ENCODE peak calls at places on chromosomes 12 and 14, in four cellular contexts. One of them, this sample, is unnamed.
A peak's percentile ranks its signal among the peaks of the same experiment; 100 is the strongest.

GRCh38 chr12:20028033-20028432 is 340.3 kb upstream of the PDE3A start:
- DNase-seq in head of caudate nucleus: no peak
- DNase-seq in stimulated activated CD4-positive, alpha-beta T cell treated with anti-CD3 and anti-CD28 coated beads, Interleukin-1b, Interleukin-23, amount 100 ng/mL, for 48 hours: no peak
- DNase-seq in effector memory CD8-positive, alpha-beta T cell: no peak
- DNase-seq in this sample: peak; percentile 35

GRCh38 chr14:91380610-91381371 is 36.8 kb downstream of the CCDC88C start:
- DNase-seq in head of caudate nucleus: no peak
- DNase-seq in stimulated activated CD4-positive, alpha-beta T cell treated with anti-CD3 and anti-CD28 coated beads, Interleukin-1b, Interleukin-23, amount 100 ng/mL, for 48 hours: no peak
- DNase-seq in effector memory CD8-positive, alpha-beta T cell: no peak
- DNase-seq in this sample: peak; percentile 87

GRCh38 chr14:71183856-71184255 is 276.6 kb downstream of the PCNX1 start:
- DNase-seq in head of caudate nucleus: no peak
- DNase-seq in stimulated activated CD4-positive, alpha-beta T cell treated with anti-CD3 and anti-CD28 coated beads, Interleukin-1b, Interleukin-23, amount 100 ng/mL, for 48 hours: no peak
- DNase-seq in effector memory CD8-positive, alpha-beta T cell: no peak
- DNase-seq in this sample: no peak

GRCh38 chr14:79564371-79564770 is 646.9 kb downstream of the DIO2 start:
- DNase-seq in head of caudate nucleus: no peak
- DNase-seq in stimulated activated CD4-positive, alpha-beta T cell treated with anti-CD3 and anti-CD28 coated beads, Interleukin-1b, Interleukin-23, amount 100 ng/mL, for 48 hours: no peak
- DNase-seq in effector memory CD8-positive, alpha-beta T cell: no peak
- DNase-seq in this sample: no peak

GRCh38 chr12:56998981-56999380 is 7.4 kb downstream of the ZBTB39 start:
- DNase-seq in head of caudate nucleus: no peak
- DNase-seq in stimulated activated CD4-positive, alpha-beta T cell treated with anti-CD3 and anti-CD28 coated beads, Interleukin-1b, Interleukin-23, amount 100 ng/mL, for 48 hours: peak; percentile 59
- DNase-seq in effector memory CD8-positive, alpha-beta T cell: no peak
- DNase-seq in this sample: no peak

GRCh38 chr14:105385322-105385637 is 13.1 kb upstream of the TEX22 start:
- DNase-seq in head of caudate nucleus: no peak
- DNase-seq in stimulated activated CD4-positive, alpha-beta T cell treated with anti-CD3 and anti-CD28 coated beads, Interleukin-1b, Interleukin-23, amount 100 ng/mL, for 48 hours: no peak
- DNase-seq in effector memory CD8-positive, alpha-beta T cell: no peak
- DNase-seq in this sample: no peak

GRCh38 chr12:119334459-119335170 is at the start of gene CCDC60:
- DNase-seq in head of caudate nucleus: peak; percentile 10
- DNase-seq in stimulated activated CD4-positive, alpha-beta T cell treated with anti-CD3 and anti-CD28 coated beads, Interleukin-1b, Interleukin-23, amount 100 ng/mL, for 48 hours: no peak
- DNase-seq in effector memory CD8-positive, alpha-beta T cell: no peak
- DNase-seq in this sample: no peak

GRCh38 chr14:75497191-75497590 is 25.1 kb upstream of the BATF start:
- DNase-seq in head of caudate nucleus: no peak
- DNase-seq in stimulated activated CD4-positive, alpha-beta T cell treated with anti-CD3 and anti-CD28 coated beads, Interleukin-1b, Interleukin-23, amount 100 ng/mL, for 48 hours: peak; percentile 59
- DNase-seq in effector memory CD8-positive, alpha-beta T cell: no peak
- DNase-seq in this sample: peak; percentile 73

GRCh38 chr12:7972734-7973488 is 36.9 kb upstream of the SLC2A3 start:
- DNase-seq in head of caudate nucleus: no peak
- DNase-seq in stimulated activated CD4-positive, alpha-beta T cell treated with anti-CD3 and anti-CD28 coated beads, Interleukin-1b, Interleukin-23, amount 100 ng/mL, for 48 hours: no peak
- DNase-seq in effector memory CD8-positive, alpha-beta T cell: no peak
- DNase-seq in this sample: no peak

GRCh38 chr12:120453977-120454376 is 7.7 kb downstream of the GATC start:
- DNase-seq in head of caudate nucleus: no peak
- DNase-seq in stimulated activated CD4-positive, alpha-beta T cell treated with anti-CD3 and anti-CD28 coated beads, Interleukin-1b, Interleukin-23, amount 100 ng/mL, for 48 hours: peak; percentile 35
- DNase-seq in effector memory CD8-positive, alpha-beta T cell: no peak
- DNase-seq in this sample: peak; percentile 46

GRCh38 chr12:92457458-92458195 is 245.2 kb upstream of the PLEKHG7 start:
- DNase-seq in head of caudate nucleus: no peak
- DNase-seq in stimulated activated CD4-positive, alpha-beta T cell treated with anti-CD3 and anti-CD28 coated beads, Interleukin-1b, Interleukin-23, amount 100 ng/mL, for 48 hours: no peak
- DNase-seq in effector memory CD8-positive, alpha-beta T cell: no peak
- DNase-seq in this sample: no peak

GRCh38 chr14:82366803-82367202 is 833.1 kb upstream of the SEL1L start:
- DNase-seq in head of caudate nucleus: no peak
- DNase-seq in stimulated activated CD4-positive, alpha-beta T cell treated with anti-CD3 and anti-CD28 coated beads, Interleukin-1b, Interleukin-23, amount 100 ng/mL, for 48 hours: no peak
- DNase-seq in effector memory CD8-positive, alpha-beta T cell: no peak
- DNase-seq in this sample: no peak

GRCh38 chr12:31591308-31591901 is 469 bp upstream of the DENND5B start:
- DNase-seq in head of caudate nucleus: peak; percentile 44
- DNase-seq in stimulated activated CD4-positive, alpha-beta T cell treated with anti-CD3 and anti-CD28 coated beads, Interleukin-1b, Interleukin-23, amount 100 ng/mL, for 48 hours: no peak
- DNase-seq in effector memory CD8-positive, alpha-beta T cell: no peak
- DNase-seq in this sample: peak; percentile 53

GRCh38 chr14:49868720-49869114 is 16.1 kb upstream of the NEMF start:
- DNase-seq in head of caudate nucleus: no peak
- DNase-seq in stimulated activated CD4-positive, alpha-beta T cell treated with anti-CD3 and anti-CD28 coated beads, Interleukin-1b, Interleukin-23, amount 100 ng/mL, for 48 hours: no peak
- DNase-seq in effector memory CD8-positive, alpha-beta T cell: no peak
- DNase-seq in this sample: no peak

GRCh38 chr12:121245951-121246350 is 36.0 kb downstream of the P2RX4 start:
- DNase-seq in head of caudate nucleus: peak; percentile 55
- DNase-seq in stimulated activated CD4-positive, alpha-beta T cell treated with anti-CD3 and anti-CD28 coated beads, Interleukin-1b, Interleukin-23, amount 100 ng/mL, for 48 hours: no peak
- DNase-seq in effector memory CD8-positive, alpha-beta T cell: no peak
- DNase-seq in this sample: no peak

GRCh38 chr12:20024194-20024593 is 344.1 kb upstream of the PDE3A start:
- DNase-seq in head of caudate nucleus: no peak
- DNase-seq in stimulated activated CD4-positive, alpha-beta T cell treated with anti-CD3 and anti-CD28 coated beads, Interleukin-1b, Interleukin-23, amount 100 ng/mL, for 48 hours: no peak
- DNase-seq in effector memory CD8-positive, alpha-beta T cell: no peak
- DNase-seq in this sample: peak; percentile 33

GRCh38 chr14:95462491-95462890 is 54.0 kb downstream of the SYNE3 start:
- DNase-seq in head of caudate nucleus: no peak
- DNase-seq in stimulated activated CD4-positive, alpha-beta T cell treated with anti-CD3 and anti-CD28 coated beads, Interleukin-1b, Interleukin-23, amount 100 ng/mL, for 48 hours: no peak
- DNase-seq in effector memory CD8-positive, alpha-beta T cell: no peak
- DNase-seq in this sample: no peak

GRCh38 chr12:7190268-7191055 is 976 bp downstream of the PEX5 start:
- DNase-seq in head of caudate nucleus: peak; percentile 38
- DNase-seq in stimulated activated CD4-positive, alpha-beta T cell treated with anti-CD3 and anti-CD28 coated beads, Interleukin-1b, Interleukin-23, amount 100 ng/mL, for 48 hours: no peak
- DNase-seq in effector memory CD8-positive, alpha-beta T cell: peak; percentile 7
- DNase-seq in this sample: peak; percentile 20

GRCh38 chr12:40734283-40734682 is 42.0 kb downstream of the CNTN1 start:
- DNase-seq in head of caudate nucleus: no peak
- DNase-seq in stimulated activated CD4-positive, alpha-beta T cell treated with anti-CD3 and anti-CD28 coated beads, Interleukin-1b, Interleukin-23, amount 100 ng/mL, for 48 hours: no peak
- DNase-seq in effector memory CD8-positive, alpha-beta T cell: no peak
- DNase-seq in this sample: no peak

GRCh38 chr12:116547955-116548471 is 11.2 kb upstream of the MAP1LC3B2 start:
- DNase-seq in head of caudate nucleus: no peak
- DNase-seq in stimulated activated CD4-positive, alpha-beta T cell treated with anti-CD3 and anti-CD28 coated beads, Interleukin-1b, Interleukin-23, amount 100 ng/mL, for 48 hours: no peak
- DNase-seq in effector memory CD8-positive, alpha-beta T cell: no peak
- DNase-seq in this sample: peak; percentile 99

GRCh38 chr12:53500776-53501614 is at the start of gene TARBP2:
- DNase-seq in head of caudate nucleus: peak; percentile 99
- DNase-seq in stimulated activated CD4-positive, alpha-beta T cell treated with anti-CD3 and anti-CD28 coated beads, Interleukin-1b, Interleukin-23, amount 100 ng/mL, for 48 hours: peak; percentile 98
- DNase-seq in effector memory CD8-positive, alpha-beta T cell: peak; percentile 95
- DNase-seq in this sample: peak; percentile 100

GRCh38 chr12:124551268-124552144 is 15.9 kb downstream of the NCOR2 start:
- DNase-seq in head of caudate nucleus: no peak
- DNase-seq in stimulated activated CD4-positive, alpha-beta T cell treated with anti-CD3 and anti-CD28 coated beads, Interleukin-1b, Interleukin-23, amount 100 ng/mL, for 48 hours: no peak
- DNase-seq in effector memory CD8-positive, alpha-beta T cell: no peak
- DNase-seq in this sample: peak; percentile 89

GRCh38 chr12:56634837-56635538 is 4.9 kb upstream of the BAZ2A start:
- DNase-seq in head of caudate nucleus: peak; percentile 75
- DNase-seq in stimulated activated CD4-positive, alpha-beta T cell treated with anti-CD3 and anti-CD28 coated beads, Interleukin-1b, Interleukin-23, amount 100 ng/mL, for 48 hours: peak; percentile 67
- DNase-seq in effector memory CD8-positive, alpha-beta T cell: peak; percentile 51
- DNase-seq in this sample: peak; percentile 77

GRCh38 chr14:34614638-34615037 is 15.3 kb downstream of the SNX6 start:
- DNase-seq in head of caudate nucleus: no peak
- DNase-seq in stimulated activated CD4-positive, alpha-beta T cell treated with anti-CD3 and anti-CD28 coated beads, Interleukin-1b, Interleukin-23, amount 100 ng/mL, for 48 hours: no peak
- DNase-seq in effector memory CD8-positive, alpha-beta T cell: no peak
- DNase-seq in this sample: no peak

GRCh38 chr14:64763801-64764511 is 59.7 kb downstream of the PLEKHG3 start:
- DNase-seq in head of caudate nucleus: peak; percentile 56
- DNase-seq in stimulated activated CD4-positive, alpha-beta T cell treated with anti-CD3 and anti-CD28 coated beads, Interleukin-1b, Interleukin-23, amount 100 ng/mL, for 48 hours: no peak
- DNase-seq in effector memory CD8-positive, alpha-beta T cell: no peak
- DNase-seq in this sample: peak; percentile 58

GRCh38 chr14:67526676-67527459 is 6.2 kb upstream of the PLEKHH1 start:
- DNase-seq in head of caudate nucleus: peak; percentile 76
- DNase-seq in stimulated activated CD4-positive, alpha-beta T cell treated with anti-CD3 and anti-CD28 coated beads, Interleukin-1b, Interleukin-23, amount 100 ng/mL, for 48 hours: peak; percentile 22
- DNase-seq in effector memory CD8-positive, alpha-beta T cell: no peak
- DNase-seq in this sample: peak; percentile 67